ENCODE peak calls at places on chromosomes 16 and 17, in nine cellular contexts. D, A, B, X, Q, U, Y, T and I are unnamed samples.
A peak's percentile ranks its signal among the peaks of the same experiment; 100 is the strongest.

GRCh38 chr17:74442670-74443515 is 11.0 kb downstream of the GPRC5C start:
- DNase-seq in D (peak; percentile 94), U (peak; percentile 91), X (no peak), Q (no peak), T (peak; percentile 95), A (peak; percentile 98), Y (no peak), B (peak; percentile 80), I (no peak)

GRCh38 chr17:8563981-8564602 is 66.4 kb downstream of the MYH10 start:
- DNase-seq in U (no peak), D (no peak), Y (peak; percentile 29), Q (no peak), B (no peak), T (no peak), X (peak; percentile 27), A (no peak), I (no peak)

GRCh38 chr17:34884597-34884996 is 76.7 kb downstream of the CCT6B start:
- DNase-seq in B (no peak), Y (no peak), Q (no peak), X (no peak), D (no peak), U (no peak), A (no peak), T (no peak), I (no peak)

GRCh38 chr16:55116165-55116894 is 185.7 kb downstream of the IRX5 start:
- DNase-seq in Q (no peak), A (no peak), B (no peak), X (peak; percentile 95), Y (peak; percentile 64), D (no peak), U (peak; percentile 5), T (peak; percentile 73), I (no peak)

GRCh38 chr16:79393564-79393963 is 207.0 kb downstream of the MAF start:
- DNase-seq in Y (no peak), A (no peak), Q (no peak), B (no peak), T (no peak), X (no peak), U (no peak), D (no peak), I (no peak)

GRCh38 chr16:1458336-1458976 is 14.1 kb upstream of the CCDC154 start:
- DNase-seq in U (no peak), Y (peak; percentile 79), T (no peak), X (no peak), Q (no peak), D (no peak), A (no peak), B (no peak), I (no peak)

GRCh38 chr16:68283840-68284595 is 19.7 kb downstream of the SLC7A6 start:
- DNase-seq in T (no peak), U (no peak), B (no peak), Q (no peak), D (peak; percentile 33), Y (peak; percentile 20), X (no peak), A (no peak), I (no peak)

GRCh38 chr16:58020628-58021521 is 4.7 kb upstream of the MMP15 start:
- DNase-seq in B (peak; percentile 54), D (peak; percentile 59), U (peak; percentile 54), Q (peak; percentile 78), T (no peak), X (no peak), A (peak; percentile 70), Y (peak; percentile 40), I (peak; percentile 69)

GRCh38 chr16:83345846-83346245 is 461.9 kb upstream of the HSBP1 start:
- DNase-seq in A (no peak), B (no peak), T (no peak), X (no peak), D (no peak), U (no peak), Q (no peak), Y (no peak), I (no peak)

GRCh38 chr16:67396159-67396774 is 3.0 kb upstream of the TPPP3 start:
- DNase-seq in B (peak; percentile 73), T (peak; percentile 76), X (no peak), Y (peak; percentile 72), Q (no peak), U (peak; percentile 76), D (peak; percentile 79), A (peak; percentile 87), I (peak; percentile 57)

GRCh38 chr16:1345651-1346421 is 5.8 kb downstream of the TSR3 start:
- DNase-seq in Y (no peak), B (no peak), X (no peak), U (no peak), A (no peak), Q (no peak), D (no peak), T (no peak), I (no peak)

GRCh38 chr16:81778861-81779539 is at the start of gene PLCG2:
- DNase-seq in B (peak; percentile 54), T (peak; percentile 69), Y (peak; percentile 18), A (peak; percentile 67), Q (peak; percentile 80), D (peak; percentile 76), U (peak; percentile 71), X (no peak), I (peak; percentile 76)

GRCh38 chr17:30278032-30278431 is 13.7 kb downstream of the BLMH start:
- DNase-seq in A (peak; percentile 42), D (peak; percentile 20), U (peak; percentile 5), T (no peak), Q (no peak), X (peak; percentile 4), B (no peak), Y (no peak), I (peak; percentile 23)

GRCh38 chr16:64089697-64090096 is 1032.2 kb downstream of the CDH11 start:
- DNase-seq in D (no peak), Y (no peak), A (no peak), B (no peak), U (peak; percentile 51), Q (no peak), T (no peak), X (no peak), I (peak; percentile 47)

GRCh38 chr17:35048685-35049379 is 14.7 kb downstream of the RFFL start:
- DNase-seq in U (no peak), X (no peak), B (no peak), T (no peak), Y (no peak), A (no peak), Q (no peak), D (no peak), I (no peak)

GRCh38 chr16:69935740-69936139 is 15.4 kb upstream of the CLEC18A start:
- DNase-seq in Q (no peak), A (no peak), U (no peak), T (no peak), Y (no peak), X (no peak), D (no peak), B (no peak), I (no peak)

GRCh38 chr16:69936252-69936651 is 14.9 kb upstream of the CLEC18A start:
- DNase-seq in D (no peak), U (no peak), A (no peak), T (peak; percentile 50), X (no peak), Q (no peak), B (no peak), Y (no peak), I (no peak)

GRCh38 chr16:69936751-69937211 is 14.4 kb upstream of the CLEC18A start:
- DNase-seq in B (no peak), D (no peak), X (no peak), U (no peak), A (no peak), Q (no peak), Y (no peak), T (peak; percentile 57), I (no peak)

GRCh38 chr16:69938981-69939820 is 11.9 kb upstream of the CLEC18A start:
- DNase-seq in Q (no peak), D (no peak), U (no peak), Y (no peak), B (no peak), T (peak; percentile 62), A (no peak), X (no peak), I (no peak)

GRCh38 chr16:69937465-69937951 is 13.6 kb upstream of the CLEC18A start:
- DNase-seq in Q (no peak), Y (no peak), X (no peak), U (no peak), D (no peak), B (no peak), T (peak; percentile 63), A (no peak), I (no peak)
- TF ChIP-seq CTCF in Q (no peak), Y (peak; percentile 44), X (no peak), U (no peak), D (peak; percentile 30), B (no peak), T (no peak), A (no peak), I (no peak)

DNA sequence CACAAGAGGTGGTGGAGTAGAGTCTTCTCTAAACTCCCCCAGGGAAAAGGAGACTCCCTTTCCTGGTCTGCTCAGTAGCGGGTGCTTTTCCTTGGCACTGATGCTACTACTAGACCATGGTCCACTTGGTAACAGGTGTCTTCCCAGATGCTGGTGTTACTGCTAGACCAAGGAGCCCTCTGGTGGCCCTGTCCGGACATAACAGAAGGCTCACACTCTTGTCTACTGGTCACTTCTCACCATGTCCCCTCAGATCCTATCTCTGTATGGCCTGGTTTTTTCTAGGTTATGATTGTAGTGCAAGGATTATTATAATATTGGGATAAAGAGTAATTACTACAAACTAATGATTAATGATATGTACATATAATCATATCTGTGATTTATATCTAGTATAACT is 49.7 kb upstream of the ARL4D start:
- DNase-seq in D (no peak), Q (no peak), U (no peak), T (no peak), B (no peak), Y (no peak), A (no peak), X (no peak), I (no peak)
- TF ChIP-seq CTCF in D (no peak), Q (no peak), U (no peak), T (no peak), B (no peak), Y (no peak), A (no peak), X (no peak), I (no peak)

DNA sequence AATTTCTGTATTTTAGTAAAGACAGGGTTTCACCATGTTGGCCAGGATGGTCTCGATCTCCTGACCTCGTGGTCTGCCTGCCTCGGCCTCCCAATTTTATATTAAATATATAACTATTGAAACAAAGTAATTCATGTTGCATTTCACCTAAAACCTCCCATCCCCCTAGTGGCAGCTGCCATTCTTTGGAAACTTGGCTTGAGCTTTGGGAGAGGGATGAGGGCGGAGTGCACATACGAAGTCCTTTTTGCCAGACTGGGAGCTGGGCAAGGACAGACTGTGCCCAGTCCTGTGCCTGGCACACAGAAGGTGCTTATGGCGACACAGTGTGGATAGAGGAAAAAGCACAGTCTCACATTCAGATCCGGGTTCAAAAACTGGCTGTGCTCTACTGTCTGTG is 83.8 kb downstream of the NETO2 start:
- DNase-seq in U (no peak), T (peak; percentile 16), B (no peak), A (no peak), X (no peak), Q (no peak), D (no peak), Y (no peak), I (no peak)
- TF ChIP-seq CTCF in U (no peak), T (no peak), B (no peak), A (no peak), X (no peak), Q (no peak), D (no peak), Y (no peak), I (no peak)

GRCh38 chr16:8899709-8900317 is 17.7 kb downstream of the LITAFD start:
- DNase-seq in Q (no peak), A (no peak), U (no peak), X (no peak), D (no peak), T (no peak), B (no peak), Y (no peak), I (no peak)
- TF ChIP-seq CTCF in Q (no peak), A (no peak), U (no peak), X (no peak), D (no peak), T (no peak), B (no peak), Y (no peak), I (no peak)